ENCODE peak calls at places on chromosomes 1 and 21, in six cellular contexts. V is A549, Z is HCT116, F is IMR-90, C is uterus, J is ovary. S is an unnamed sample.

GRCh38 chr1:54324031-54324654 is 82.1 kb downstream of the SSBP3 start:
- DNase-seq in C (peak; percentile 69), F (peak; percentile 19), V (no peak), J (peak; percentile 55), Z (no peak), S (no peak)

GRCh38 chr1:209662879-209663327 is 10.7 kb upstream of the LAMB3 start:
- DNase-seq in J (no peak), F (no peak), Z (no peak), C (no peak), V (peak; percentile 24), S (no peak)

GRCh38 chr1:17601643-17602382 is 62.3 kb downstream of the ARHGEF10L start:
- DNase-seq in Z (no peak), J (no peak), F (no peak), C (no peak), V (no peak), S (no peak)

GRCh38 chr1:246966502-246966901 is 34.8 kb upstream of the AHCTF1 start:
- DNase-seq in Z (no peak), V (no peak), C (no peak), J (no peak), F (no peak), S (no peak)

GRCh38 chr1:165408518-165408917 is 36.4 kb downstream of the RXRG start:
- DNase-seq in C (no peak), F (peak; percentile 37), J (no peak), V (peak; percentile 57), Z (peak; percentile 45), S (no peak)

GRCh38 chr1:198496216-198497143 is 44.0 kb downstream of the ATP6V1G3 start:
- DNase-seq in V (no peak), Z (no peak), F (peak; percentile 81), J (no peak), C (no peak), S (no peak)

GRCh38 chr1:28640766-28641165 is 2.1 kb downstream of the TAF12 start:
- DNase-seq in V (peak; percentile 34), Z (peak; percentile 37), F (peak; percentile 9), J (no peak), C (no peak), S (no peak)

GRCh38 chr21:15552914-15553491 is 176.8 kb upstream of the USP25 start:
- DNase-seq in Z (no peak), F (peak; percentile 1), J (no peak), C (no peak), V (peak; percentile 20), S (no peak)

GRCh38 chr1:178283409-178283808 is 189.5 kb downstream of the RASAL2 start:
- DNase-seq in J (no peak), F (peak; percentile 51), V (no peak), Z (no peak), C (no peak), S (no peak)

GRCh38 chr1:99763956-99764355 is 2.5 kb downstream of the FRRS1 start:
- DNase-seq in Z (no peak), F (peak; percentile 34), C (no peak), J (no peak), V (no peak), S (no peak)

GRCh38 chr1:4397196-4397595 is 257.2 kb upstream of the AJAP1 start:
- DNase-seq in J (no peak), V (no peak), F (no peak), Z (no peak), C (no peak), S (no peak)

GRCh38 chr1:39673215-39673614 is 1.3 kb upstream of the NT5C1A start:
- DNase-seq in J (no peak), F (no peak), Z (no peak), V (no peak), C (no peak), S (no peak)

GRCh38 chr1:21705303-21705980 is 36.3 kb upstream of the RAP1GAP start:
- DNase-seq in C (no peak), V (no peak), Z (no peak), J (no peak), F (no peak), S (no peak)

GRCh38 chr1:110243146-110243545 is 33.0 kb downstream of the KCNC4 start:
- DNase-seq in C (no peak), Z (no peak), V (no peak), J (no peak), F (no peak), S (no peak)

GRCh38 chr1:159079518-159079917 is 3.0 kb upstream of the AIM2 start:
- DNase-seq in C (no peak), Z (no peak), J (no peak), F (no peak), V (no peak), S (no peak)

GRCh38 chr21:18499761-18500376 is 96.3 kb upstream of the TMPRSS15 start:
- DNase-seq in C (no peak), Z (peak; percentile 10), F (peak; percentile 13), V (peak; percentile 32), J (no peak), S (peak; percentile 17)

GRCh38 chr1:3614755-3615742 is 3.7 kb upstream of the MEGF6 start:
- DNase-seq in F (no peak), J (no peak), C (no peak), V (no peak), Z (no peak), S (no peak)

GRCh38 chr1:167482184-167482583 is 36.1 kb downstream of the CD247 start:
- DNase-seq in F (no peak), Z (no peak), C (no peak), J (no peak), V (no peak), S (no peak)

DNA sequence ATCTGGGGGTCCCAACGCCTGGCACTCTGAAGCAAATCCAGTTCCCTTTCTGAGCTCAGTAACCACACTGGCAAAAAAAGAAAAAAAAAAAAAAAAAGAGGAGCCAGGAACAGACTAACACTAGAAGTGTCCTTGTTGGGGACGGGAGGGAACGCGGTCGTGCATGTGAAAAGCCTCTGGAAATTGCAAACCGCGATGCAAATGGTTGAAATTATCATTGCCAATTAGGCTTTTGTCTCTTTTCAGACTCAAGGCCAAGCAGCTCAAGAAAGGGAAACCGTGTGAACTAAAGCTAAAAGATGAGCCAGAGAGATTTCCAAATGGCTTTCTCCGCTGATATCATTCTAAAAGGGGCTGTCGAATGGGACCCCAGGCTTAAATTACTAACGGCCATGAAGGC is 13.5 kb downstream of the TRABD2B start:
- DNase-seq in J (no peak), V (no peak), C (no peak), F (no peak), Z (no peak), S (no peak)
- H3K4me3 ChIP-seq in J (no peak overlapping the region), V (no peak overlapping the region), C (no peak overlapping the region), F (no peak overlapping the region), Z (no peak overlapping the region), S (no peak overlapping the region)

DNA sequence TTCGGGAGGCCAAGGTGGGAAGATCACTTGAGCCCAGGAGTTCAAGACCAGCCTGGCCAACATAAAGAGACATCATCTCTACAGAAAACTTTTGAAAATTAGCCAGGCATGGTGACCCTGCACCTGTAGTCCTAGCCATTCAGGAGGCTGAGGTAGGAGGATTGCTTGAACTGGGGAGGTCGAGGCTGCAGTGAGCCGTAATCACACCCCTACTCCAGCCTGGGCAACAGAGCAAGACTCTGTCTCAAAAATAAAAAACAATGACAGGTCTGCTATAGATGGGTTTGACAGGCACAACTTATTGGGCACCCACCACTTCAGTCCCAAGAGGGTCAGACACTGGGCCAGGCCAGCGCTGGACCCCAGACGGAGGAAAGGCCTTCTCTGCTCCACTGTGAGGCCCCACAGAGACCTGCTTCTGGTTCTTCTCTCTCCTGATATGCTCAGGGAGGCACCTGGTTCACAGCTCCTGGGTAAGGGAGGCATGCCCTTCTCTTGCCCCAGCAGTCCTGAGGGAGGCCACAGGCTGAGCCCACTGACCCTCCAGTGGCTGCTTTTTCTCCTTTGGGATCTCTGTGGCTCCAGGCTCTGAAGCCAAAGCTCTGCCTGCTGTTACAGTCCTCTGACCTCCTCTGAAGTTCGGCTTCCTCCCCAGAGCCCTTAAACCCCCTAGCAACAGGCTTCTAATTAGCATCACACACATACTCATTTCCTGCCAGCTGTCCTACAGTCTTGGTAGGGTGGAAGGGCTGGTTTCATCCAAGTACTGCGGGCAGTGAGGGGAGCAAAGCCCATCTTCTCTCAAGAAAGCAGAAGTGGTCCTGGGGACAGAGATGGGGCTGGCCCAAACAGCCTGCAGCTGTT is 14.4 kb downstream of the S100A16 start:
- DNase-seq in V (no peak), C (no peak), F (peak; percentile 78), Z (no peak), J (no peak), S (no peak)
- TF ChIP-seq POLR2A in V (no peak), C (no peak), F (no peak), Z (no peak), J (no peak), S (no peak)

DNA sequence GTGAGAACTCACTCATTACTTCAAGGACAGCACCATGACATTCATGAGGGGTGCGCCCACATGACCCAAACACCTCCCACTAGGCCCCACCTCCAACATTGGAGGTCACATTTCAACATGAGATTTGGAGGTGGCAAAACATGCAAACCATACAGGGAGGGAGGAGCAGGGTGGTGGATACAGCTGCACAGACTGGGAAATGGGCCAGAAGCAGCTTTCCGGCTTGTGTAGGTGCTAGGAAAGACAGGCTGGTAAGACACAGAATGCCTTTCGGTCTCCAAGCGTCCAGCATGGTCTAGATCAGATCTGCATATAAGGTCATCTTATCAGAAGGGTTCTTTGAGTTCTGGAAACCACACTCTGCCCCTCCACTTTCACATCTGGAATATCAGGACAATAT is 35.1 kb upstream of the TINAGL1 start:
- DNase-seq in Z (no peak), J (no peak), V (no peak), F (no peak), C (no peak), S (no peak)
- TF ChIP-seq CTCF in Z (no peak), J (no peak), V (no peak), F (no peak), C (no peak), S (no peak)

GRCh38 chr1:201285846-201286245 is 2.5 kb downstream of the PKP1 start:
- DNase-seq in V (no peak), J (no peak), Z (no peak), C (no peak), F (no peak), S (no peak)

GRCh38 chr1:201288765-201289164 is 5.5 kb downstream of the PKP1 start:
- DNase-seq in Z (no peak), F (no peak), J (no peak), V (no peak), C (no peak), S (no peak)

GRCh38 chr1:201286445-201286844 is 3.1 kb downstream of the PKP1 start:
- DNase-seq in C (no peak), F (no peak), V (no peak), Z (no peak), J (no peak), S (no peak)

GRCh38 chr1:201290551-201290950 is 7.2 kb downstream of the PKP1 start:
- DNase-seq in J (no peak), F (no peak), Z (no peak), V (no peak), C (no peak), S (no peak)

GRCh38 chr1:201288007-201288406 is 4.7 kb downstream of the PKP1 start:
- DNase-seq in F (no peak), Z (no peak), C (no peak), V (no peak), J (no peak), S (no peak)
- H3K4me3 ChIP-seq in F (no peak overlapping the region), Z (no peak overlapping the region), C (no peak overlapping the region), V (no peak overlapping the region), J (no peak overlapping the region), S (no peak overlapping the region)

GRCh38 chr1:156236164-156236563 is 5.8 kb upstream of the BGLAP start:
- DNase-seq in F (no peak), Z (no peak), V (no peak), J (no peak), C (no peak), S (no peak)
- TF ChIP-seq POLR2A in F (no peak), Z (no peak), V (no peak), J (no peak), C (no peak), S (no peak)

GRCh38 chr1:119327436-119328155 is 41.0 kb upstream of the HAO2 start:
- DNase-seq in C (peak; percentile 78), F (no peak), V (no peak), J (peak; percentile 22), Z (no peak), S (peak; percentile 32)
- TF ChIP-seq CTCF in C (no peak), F (peak; percentile 23), V (no peak), J (no peak), Z (peak; percentile 56), S (no peak)